ENCODE peak calls at places on chromosomes 13 and 19, in four cellular contexts. Q is K562, C is HL-60, O is GM12878. L is an unnamed sample.
A peak's percentile ranks its signal among the peaks of the same experiment; 100 is the strongest.

GRCh38 chr13:23654111-23655110 is 84.2 kb downstream of the TNFRSF19 start:
- DNase-seq in Q (no peak), C (no peak), O (no peak), L (no peak)

GRCh38 chr13:33728271-33729037 is 89.5 kb upstream of the RFC3 start:
- DNase-seq in O (peak; percentile 96), C (peak; percentile 66), Q (no peak), L (no peak)

GRCh38 chr13:106348032-106348431 is 187.4 kb downstream of the EFNB2 start:
- DNase-seq in Q (no peak), O (no peak), C (no peak), L (no peak)

GRCh38 chr13:51444922-51445321 is 7.9 kb downstream of the INTS6 start:
- DNase-seq in C (no peak), O (no peak), Q (peak; percentile 4), L (no peak)

GRCh38 chr19:40356681-40357595 is 8.4 kb downstream of the PLD3 start:
- DNase-seq in C (no peak), Q (no peak), O (no peak), L (no peak)

GRCh38 chr13:109383683-109384082 is 402.7 kb downstream of the IRS2 start:
- DNase-seq in O (no peak), C (no peak), Q (no peak), L (no peak)

GRCh38 chr19:8208119-8208709 is 956 bp upstream of the CERS4 start:
- DNase-seq in Q (no peak), C (no peak), O (no peak), L (no peak)

GRCh38 chr19:40927567-40927966 is 45.5 kb upstream of the CYP2A7 start:
- DNase-seq in Q (no peak), C (no peak), O (no peak), L (no peak)

GRCh38 chr19:43789029-43789428 is 8.3 kb upstream of the KCNN4 start:
- DNase-seq in O (no peak), C (no peak), Q (no peak), L (no peak)

GRCh38 chr13:111594606-111595005 is 274.2 kb downstream of the TEX29 start:
- DNase-seq in O (no peak), C (no peak), Q (no peak), L (no peak)

GRCh38 chr13:43469791-43470190 is 317.0 kb downstream of the ENOX1 start:
- DNase-seq in C (no peak), O (no peak), Q (no peak), L (no peak)

GRCh38 chr19:5696196-5697021 is 6.3 kb downstream of the RPL36 start:
- DNase-seq in O (no peak), Q (no peak), C (no peak), L (no peak)

GRCh38 chr13:99916366-99917103 is 55.0 kb downstream of the ZIC5 start:
- DNase-seq in C (peak; percentile 17), O (peak; percentile 31), Q (peak; percentile 61), L (peak; percentile 57)

GRCh38 chr13:76848596-76848995 is 37.6 kb downstream of the KCTD12 start:
- DNase-seq in Q (no peak), C (peak; percentile 43), O (no peak), L (no peak)

GRCh38 chr19:11673608-11674041 is 65.1 kb downstream of the ZNF823 start:
- DNase-seq in Q (peak; percentile 38), C (no peak), O (no peak), L (no peak)

GRCh38 chr19:13029893-13030292 is 34.6 kb downstream of the NFIX start:
- DNase-seq in Q (no peak), O (no peak), C (no peak), L (no peak)

GRCh38 chr13:24744247-24744646 is 19.7 kb upstream of the RNF17 start:
- DNase-seq in Q (no peak), O (no peak), C (no peak), L (no peak)

GRCh38 chr19:8329993-8330392 is 8.7 kb downstream of the RPS28 start:
- DNase-seq in Q (no peak), O (no peak), C (no peak), L (no peak)

GRCh38 chr13:100214886-100215285 is 126.0 kb downstream of the PCCA start:
- DNase-seq in C (no peak), Q (no peak), O (no peak), L (no peak)

GRCh38 chr19:34832581-34833112 is 59.6 kb upstream of the ZNF599 start:
- DNase-seq in O (no peak), C (no peak), Q (no peak), L (no peak)

GRCh38 chr13:106532111-106532929 is 3.1 kb downstream of the EFNB2 start:
- DNase-seq in Q (no peak), O (no peak), C (no peak), L (no peak)

GRCh38 chr19:47353307-47353712 is 4.2 kb downstream of the DHX34 start:
- DNase-seq in C (no peak), O (no peak), Q (no peak), L (no peak)

GRCh38 chr13:33634526-33635111 is 183.3 kb upstream of the RFC3 start:
- DNase-seq in O (no peak), C (no peak), Q (no peak), L (no peak)

GRCh38 chr13:26423634-26424033 is 133.8 kb upstream of the WASF3 start:
- DNase-seq in O (no peak), C (no peak), Q (no peak), L (no peak)

GRCh38 chr19:34173145-34173956 is 1.0 kb downstream of the LSM14A start:
- DNase-seq in O (no peak), C (peak; percentile 45), Q (peak; percentile 21), L (no peak)

GRCh38 chr19:2186071-2186846 is 22.5 kb downstream of the DOT1L start:
- DNase-seq in C (no peak), Q (no peak), O (no peak), L (no peak)

GRCh38 chr13:36130542-36131214 is 504 bp downstream of the DCLK1 start:
- DNase-seq in O (no peak), C (no peak), Q (no peak), L (no peak)

GRCh38 chr13:95083758-95084157 is 217.5 kb downstream of the ABCC4 start:
- DNase-seq in C (no peak), Q (no peak), O (no peak), L (no peak)

GRCh38 chr13:90868321-90868920 is 479.1 kb upstream of the MIR17HG start:
- DNase-seq in C (no peak), O (no peak), Q (peak; percentile 47), L (no peak)

GRCh38 chr13:98123176-98123575 is 19.7 kb upstream of the FARP1 start:
- DNase-seq in Q (no peak), C (no peak), O (no peak), L (no peak)

GRCh38 chr13:54337526-54337925 is 1308.9 kb downstream of the OLFM4 start:
- DNase-seq in Q (no peak), C (no peak), O (no peak), L (no peak)

GRCh38 chr13:39602614-39603366 is at the start of gene LHFPL6:
- DNase-seq in Q (no peak), C (no peak), O (no peak), L (peak; percentile 70)

GRCh38 chr19:21841081-21841783 is 5.2 kb upstream of the ZNF43 start:
- DNase-seq in Q (no peak), C (no peak), O (no peak), L (no peak)

GRCh38 chr19:38386300-38386967 is 1.4 kb downstream of the GGN start:
- DNase-seq in C (no peak), O (no peak), Q (no peak), L (no peak)

GRCh38 chr19:17080441-17080803 is 4.8 kb downstream of the MYO9B start:
- DNase-seq in O (no peak), Q (no peak), C (no peak), L (no peak)

GRCh38 chr19:17081672-17082630 is 6.4 kb downstream of the MYO9B start:
- DNase-seq in O (no peak), Q (no peak), C (no peak), L (no peak)

GRCh38 chr19:17078920-17079709 is 3.5 kb downstream of the MYO9B start:
- DNase-seq in Q (no peak), O (no peak), C (no peak), L (no peak)

GRCh38 chr19:17078038-17078919 is 2.7 kb downstream of the MYO9B start:
- DNase-seq in O (no peak), C (no peak), Q (no peak), L (no peak)

GRCh38 chr19:17079710-17080440 is 4.3 kb downstream of the MYO9B start:
- DNase-seq in O (peak; percentile 84), Q (no peak), C (no peak), L (peak; percentile 54)
- TF ChIP-seq SPI1 in O (peak; percentile 47), Q (no peak), C (no peak), L (peak; percentile 71)

DNA sequence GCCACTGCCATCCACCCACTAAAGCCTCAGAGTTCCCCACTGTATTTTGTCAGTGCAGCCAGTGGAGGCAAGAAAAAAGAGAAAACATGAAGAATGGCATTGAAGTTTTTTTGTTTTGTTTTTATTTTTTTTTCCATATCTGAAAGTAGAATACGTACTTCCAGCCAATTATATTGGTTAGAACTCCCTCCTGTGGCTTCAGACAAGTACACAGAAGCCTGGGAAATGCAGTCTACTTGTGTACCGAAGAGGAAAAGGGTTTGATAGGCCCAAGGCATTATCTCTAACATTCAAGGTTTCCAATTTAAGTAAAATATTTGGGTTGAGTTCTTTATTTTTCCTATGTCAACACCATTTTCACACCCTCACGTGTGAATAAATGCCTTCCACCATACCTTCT is 696.2 kb upstream of the GPC6 start:
- DNase-seq in C (no peak), Q (no peak), O (no peak), L (no peak)
- TF ChIP-seq SPI1 in C (no peak), Q (no peak), O (no peak), L (no peak)

GRCh38 chr13:114034481-114034891 is 60.6 kb upstream of the C13orf46 start:
- DNase-seq in Q (no peak), C (no peak), O (no peak), L (no peak)
- TF ChIP-seq SPI1 in Q (no peak), C (no peak), O (no peak), L (no peak)

GRCh38 chr19:45958320-45958719 is 15.3 kb downstream of the NOVA2 start:
- DNase-seq in Q (no peak), O (no peak), C (no peak), L (no peak)

GRCh38 chr19:45953676-45954075 is 20.0 kb downstream of the NOVA2 start:
- DNase-seq in Q (no peak), O (no peak), C (no peak), L (no peak)

GRCh38 chr19:45958763-45959516 is 14.7 kb downstream of the NOVA2 start:
- DNase-seq in Q (no peak), O (no peak), C (no peak), L (no peak)

GRCh38 chr19:45954132-45954531 is 19.5 kb downstream of the NOVA2 start:
- DNase-seq in Q (no peak), O (no peak), C (no peak), L (no peak)

DNA sequence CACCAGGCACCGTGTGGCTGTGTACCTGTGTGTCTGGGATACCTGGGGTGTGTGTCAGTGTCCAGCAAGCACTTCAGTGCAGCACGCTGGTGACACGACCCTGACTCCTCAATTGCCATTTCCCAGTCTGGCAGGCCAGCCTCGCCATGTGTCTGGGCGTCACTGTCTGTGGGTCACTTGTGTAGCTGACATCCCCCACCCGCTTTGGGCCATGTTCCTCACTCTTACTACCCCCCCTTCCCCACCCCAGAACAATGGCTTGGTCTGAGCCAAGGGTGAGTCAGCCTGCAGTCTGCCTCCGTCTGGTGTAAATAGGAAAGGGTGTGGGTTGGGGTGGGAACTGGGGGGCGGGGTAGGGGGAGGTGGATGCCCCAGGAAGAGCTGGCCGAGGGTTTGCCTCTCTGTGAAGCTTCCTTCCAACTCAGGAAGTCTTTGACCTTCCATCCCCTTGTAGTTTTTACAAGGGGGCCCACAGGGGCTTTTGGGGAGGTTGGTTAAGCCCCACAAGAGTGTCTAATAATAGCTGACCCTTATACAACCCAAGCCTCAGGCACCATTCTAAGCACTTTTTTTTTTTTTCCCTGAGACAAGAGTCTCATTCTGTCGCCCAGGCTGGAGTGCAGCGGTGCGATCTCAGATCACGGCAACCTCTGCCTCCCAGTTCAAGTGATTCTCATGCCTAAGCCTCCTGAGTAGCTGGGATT is 17.6 kb downstream of the NOVA2 start:
- DNase-seq in Q (no peak), O (no peak), C (no peak), L (no peak)
- TF ChIP-seq SPI1 in Q (no peak), O (no peak), C (no peak), L (no peak)